ENCODE peak calls at places on chromosomes 7 and 10, in eight cellular contexts. Q, Z, A, B, H, J, Y and S are unnamed samples.
A peak's percentile ranks its signal among the peaks of the same experiment; 100 is the strongest.

GRCh38 chr10:127424594-127425264 is 124.4 kb upstream of the NPS start:
- DNase-seq in Q (no peak), Z (peak; percentile 6), A (no peak), B (no peak), H (no peak), J (no peak), Y (no peak), S (no peak)

GRCh38 chr10:47139121-47139520 is 160.9 kb upstream of the GDF10 start:
- DNase-seq in Q (no peak), Z (no peak), A (no peak), B (no peak), H (no peak), J (no peak), Y (no peak), S (no peak)

GRCh38 chr7:13945670-13946069 is 43.8 kb downstream of the ETV1 start:
- DNase-seq in Q (no peak), Z (peak; percentile 42), A (no peak), B (no peak), H (no peak), J (no peak), Y (no peak), S (no peak)

GRCh38 chr10:283916-284356 is 148.7 kb downstream of the ZMYND11 start:
- DNase-seq in Q (no peak), Z (no peak), A (no peak), B (no peak), H (no peak), J (no peak), Y (peak; percentile 90), S (no peak)

GRCh38 chr10:98299341-98299740 is 31.3 kb upstream of the LOXL4 start:
- DNase-seq in Q (peak; percentile 16), Z (no peak), A (no peak), B (peak; percentile 55), H (no peak), J (no peak), Y (no peak), S (peak; percentile 74)

GRCh38 chr7:110386006-110386405 is 704.9 kb upstream of the LRRN3 start:
- DNase-seq in Q (no peak), Z (no peak), A (no peak), B (no peak), H (no peak), J (no peak), Y (no peak), S (no peak)

GRCh38 chr7:42233939-42234338 is 3.1 kb downstream of the GLI3 start:
- DNase-seq in Q (no peak), Z (peak; percentile 38), A (no peak), B (no peak), H (no peak), J (no peak), Y (no peak), S (no peak)

GRCh38 chr10:80617807-80618206 is 80.1 kb downstream of the SH2D4B start:
- DNase-seq in Q (no peak), Z (no peak), A (no peak), B (no peak), H (no peak), J (no peak), Y (no peak), S (no peak)

GRCh38 chr7:19558527-19558926 is 150.3 kb downstream of the POLR1F start:
- DNase-seq in Q (no peak), Z (peak; percentile 38), A (no peak), B (no peak), H (no peak), J (no peak), Y (no peak), S (no peak)

GRCh38 chr7:1987084-1987535 is 245.6 kb downstream of the MAD1L1 start:
- DNase-seq in Q (no peak), Z (no peak), A (no peak), B (no peak), H (no peak), J (no peak), Y (peak; percentile 37), S (no peak)